ENCODE peak calls at places on chromosomes 13 and 19, in seven cellular contexts. I is activated gamma-delta T cell treated with Interleukin-2 at 50 U/mL for 16 hours, R is heart left ventricle, L is RPMI7951, W is ELR, K is right lobe of liver, V is NCI-H2081. C is an unnamed sample.
A peak's percentile ranks its signal among the peaks of the same experiment; 100 is the strongest.

GRCh38 chr19:1935484-1936208 is 5.3 kb upstream of the CSNK1G2 start:
- DNase-seq in I (no peak), R (no peak), L (peak; percentile 45), W (peak; percentile 53), K (no peak), V (no peak), C (peak; percentile 65)

GRCh38 chr19:5559804-5560133 is 8.0 kb downstream of the TINCR start:
- DNase-seq in I (no peak), R (no peak), L (no peak), W (no peak), K (no peak), V (no peak), C (no peak)

GRCh38 chr13:31749929-31750328 is 10.6 kb downstream of the RXFP2 start:
- DNase-seq in I (no peak), R (no peak), L (peak; percentile 88), W (peak; percentile 98), K (no peak), V (no peak), C (peak; percentile 88)

GRCh38 chr13:101190337-101190736 is 226.0 kb downstream of the NALCN start:
- DNase-seq in I (no peak), R (no peak), L (no peak), W (no peak), K (no peak), V (no peak), C (no peak)

GRCh38 chr19:17281391-17282304 is at the start of gene ANKLE1:
- DNase-seq in I (no peak), R (no peak), L (no peak), W (peak; percentile 31), K (peak; percentile 50), V (no peak), C (no peak)

GRCh38 chr13:63308585-63308984 is 1892.9 kb upstream of the PCDH20 start:
- DNase-seq in I (no peak), R (no peak), L (no peak), W (no peak), K (no peak), V (no peak), C (no peak)

GRCh38 chr13:22103628-22104027 is 432.8 kb downstream of the FGF9 start:
- DNase-seq in I (no peak), R (no peak), L (no peak), W (no peak), K (no peak), V (no peak), C (no peak)

GRCh38 chr19:45125975-45126493 is 33.1 kb downstream of the PPP1R37 start:
- DNase-seq in I (peak; percentile 65), R (peak; percentile 40), L (peak; percentile 57), W (peak; percentile 67), K (peak; percentile 74), V (peak; percentile 67), C (peak; percentile 59)

GRCh38 chr13:94609196-94609595 is 7.5 kb downstream of the GPR180 start:
- DNase-seq in I (no peak), R (no peak), L (no peak), W (no peak), K (no peak), V (peak; percentile 9), C (no peak)

GRCh38 chr19:15584541-15585115 is 30.4 kb upstream of the CYP4F8 start:
- DNase-seq in I (peak; percentile 86), R (peak; percentile 75), L (peak; percentile 55), W (peak; percentile 68), K (peak; percentile 80), V (peak; percentile 27), C (peak; percentile 62)

GRCh38 chr19:4455742-4456565 is 1.6 kb downstream of the UBXN6 start:
- DNase-seq in I (no peak), R (peak; percentile 66), L (peak; percentile 42), W (peak; percentile 65), K (peak; percentile 61), V (no peak), C (peak; percentile 15)

GRCh38 chr13:99506632-99507031 is 5.4 kb downstream of the TM9SF2 start:
- DNase-seq in I (no peak), R (no peak), L (no peak), W (no peak), K (no peak), V (no peak), C (no peak)

GRCh38 chr19:42524250-42524649 is 4.0 kb downstream of the CEACAM1 start:
- DNase-seq in I (no peak), R (no peak), L (no peak), W (no peak), K (no peak), V (no peak), C (no peak)

GRCh38 chr19:58351996-58352755 is 1.1 kb downstream of the A1BG start:
- DNase-seq in I (no peak), R (no peak), L (no peak), W (no peak), K (no peak), V (no peak), C (no peak)

GRCh38 chr19:53160350-53160749 is 1.5 kb upstream of the ZNF347 start:
- DNase-seq in I (no peak), R (no peak), L (no peak), W (no peak), K (no peak), V (no peak), C (no peak)

GRCh38 chr13:20340136-20340758 is 108.1 kb upstream of the GJB6 start:
- DNase-seq in I (no peak), R (no peak), L (no peak), W (no peak), K (no peak), V (no peak), C (no peak)

GRCh38 chr19:6767357-6768235 is at the start of gene SH2D3A:
- DNase-seq in I (peak; percentile 92), R (peak; percentile 70), L (peak; percentile 15), W (peak; percentile 27), K (peak; percentile 88), V (peak; percentile 67), C (no peak)

GRCh38 chr19:8641908-8642547 is 11.6 kb downstream of the NFILZ start:
- DNase-seq in I (peak; percentile 33), R (no peak), L (peak; percentile 46), W (peak; percentile 59), K (no peak), V (no peak), C (peak; percentile 25)

GRCh38 chr19:50505856-50506611 is 5.0 kb downstream of the JOSD2 start:
- DNase-seq in I (no peak), R (no peak), L (no peak), W (no peak), K (no peak), V (no peak), C (no peak)

GRCh38 chr19:6720369-6721112 is at the start of gene C3:
- DNase-seq in I (no peak), R (peak; percentile 51), L (peak; percentile 55), W (peak; percentile 88), K (peak; percentile 95), V (no peak), C (no peak)

GRCh38 chr13:39455534-39456175 is 147.3 kb downstream of the LHFPL6 start:
- DNase-seq in I (no peak), R (no peak), L (no peak), W (no peak), K (no peak), V (no peak), C (no peak)

GRCh38 chr19:2084993-2085720 is 11.0 kb downstream of the MOB3A start:
- DNase-seq in I (peak; percentile 97), R (peak; percentile 72), L (peak; percentile 98), W (peak; percentile 81), K (peak; percentile 74), V (no peak), C (peak; percentile 96)

GRCh38 chr13:37956536-37956935 is 87.0 kb upstream of the TRPC4 start:
- DNase-seq in I (no peak), R (no peak), L (no peak), W (no peak), K (no peak), V (no peak), C (no peak)

GRCh38 chr19:1168877-1169791 is 4.9 kb downstream of the SBNO2 start:
- DNase-seq in I (no peak), R (no peak), L (peak; percentile 98), W (peak; percentile 95), K (peak; percentile 89), V (no peak), C (peak; percentile 83)

GRCh38 chr13:82480415-82480814 is 1401.9 kb downstream of the SLITRK1 start:
- DNase-seq in I (no peak), R (no peak), L (no peak), W (peak; percentile 59), K (no peak), V (no peak), C (no peak)

GRCh38 chr13:104132849-104133248 is 1066.6 kb upstream of the SLC10A2 start:
- DNase-seq in I (no peak), R (no peak), L (no peak), W (no peak), K (no peak), V (no peak), C (no peak)

GRCh38 chr13:48038763-48039162 is 1.2 kb downstream of the NUDT15 start:
- DNase-seq in I (no peak), R (no peak), L (no peak), W (peak; percentile 4), K (no peak), V (no peak), C (peak; percentile 4)

GRCh38 chr19:49932041-49932451 is 2.7 kb upstream of the NUP62 start:
- DNase-seq in I (no peak), R (no peak), L (no peak), W (no peak), K (no peak), V (no peak), C (no peak)

GRCh38 chr13:112182831-112183543 is 116.0 kb downstream of the SOX1 start:
- DNase-seq in I (no peak), R (no peak), L (no peak), W (no peak), K (peak; percentile 70), V (no peak), C (no peak)

GRCh38 chr13:49806126-49806536 is 13.6 kb upstream of the KPNA3 start:
- DNase-seq in I (no peak), R (no peak), L (no peak), W (peak; percentile 42), K (no peak), V (no peak), C (peak; percentile 9)

GRCh38 chr13:53060840-53061485 is 32.4 kb downstream of the OLFM4 start:
- DNase-seq in I (no peak), R (no peak), L (no peak), W (no peak), K (no peak), V (no peak), C (no peak)

GRCh38 chr19:31140717-31141116 is 208.5 kb downstream of the TSHZ3 start:
- DNase-seq in I (no peak), R (no peak), L (peak; percentile 76), W (peak; percentile 89), K (no peak), V (no peak), C (peak; percentile 92)

GRCh38 chr19:11196406-11197287 is 698 bp downstream of the KANK2 start:
- DNase-seq in I (no peak), R (peak; percentile 64), L (peak; percentile 52), W (peak; percentile 61), K (no peak), V (no peak), C (no peak)

GRCh38 chr19:15241259-15241658 is 9.0 kb upstream of the EPHX3 start:
- DNase-seq in I (no peak), R (no peak), L (no peak), W (peak; percentile 25), K (no peak), V (no peak), C (no peak)

GRCh38 chr13:78100481-78100880 is 181.8 kb upstream of the EDNRB start:
- DNase-seq in I (no peak), R (no peak), L (no peak), W (peak; percentile 3), K (no peak), V (no peak), C (no peak)

GRCh38 chr19:6020972-6021805 is 43.2 kb upstream of the RANBP3 start:
- DNase-seq in I (no peak), R (no peak), L (no peak), W (no peak), K (no peak), V (peak; percentile 87), C (no peak)

GRCh38 chr19:48501961-48502719 is 9.5 kb downstream of the LMTK3 start:
- DNase-seq in I (peak; percentile 55), R (no peak), L (no peak), W (peak; percentile 49), K (peak; percentile 65), V (peak; percentile 80), C (no peak)

GRCh38 chr13:102020611-102021216 is 381.1 kb downstream of the FGF14 start:
- DNase-seq in I (no peak), R (no peak), L (peak; percentile 30), W (peak; percentile 7), K (no peak), V (no peak), C (peak; percentile 76)